ENCODE peak calls at places on chromosomes 6 and 20, in nine cellular contexts. K, F, I, W, V, Q, A, B and Y are unnamed samples.

GRCh38 chr6:56767435-56767834 is 124.7 kb upstream of the DST start:
- DNase-seq in K (no peak), F (no peak), I (no peak), W (no peak), V (no peak), Q (no peak), A (no peak), B (no peak), Y (no peak)

GRCh38 chr20:38001981-38002380 is 31.3 kb downstream of the TTI1 start:
- DNase-seq in K (no peak), F (no peak), I (no peak), W (no peak), V (no peak), Q (no peak), A (peak; percentile 54), B (no peak), Y (no peak)

GRCh38 chr6:19839237-19839546 is 2.0 kb downstream of the ID4 start:
- DNase-seq in K (no peak), F (no peak), I (no peak), W (no peak), V (no peak), Q (no peak), A (no peak), B (no peak), Y (no peak)

GRCh38 chr6:116403205-116403604 is 32.5 kb downstream of the DSE start:
- DNase-seq in K (no peak), F (no peak), I (no peak), W (no peak), V (no peak), Q (no peak), A (no peak), B (no peak), Y (no peak)

GRCh38 chr20:31708839-31709534 is 13.7 kb downstream of the BCL2L1 start:
- DNase-seq in K (no peak), F (no peak), I (peak; percentile 72), W (no peak), V (peak; percentile 46), Q (no peak), A (no peak), B (no peak), Y (no peak)

GRCh38 chr6:167824591-167825041 is 2.1 kb upstream of the AFDN start:
- DNase-seq in K (no peak), F (no peak), I (no peak), W (peak; percentile 36), V (no peak), Q (no peak), A (no peak), B (peak; percentile 28), Y (no peak)

GRCh38 chr20:14929388-14929787 is 592.0 kb upstream of the FLRT3 start:
- DNase-seq in K (no peak), F (no peak), I (no peak), W (no peak), V (no peak), Q (no peak), A (no peak), B (no peak), Y (no peak)

GRCh38 chr6:133277228-133277894 is 36.2 kb downstream of the EYA4 start:
- DNase-seq in K (no peak), F (no peak), I (no peak), W (peak; percentile 16), V (no peak), Q (no peak), A (no peak), B (no peak), Y (no peak)

GRCh38 chr6:21893778-21894177 is 300.2 kb downstream of the SOX4 start:
- DNase-seq in K (no peak), F (no peak), I (peak; percentile 72), W (no peak), V (no peak), Q (peak; percentile 7), A (no peak), B (no peak), Y (no peak)

GRCh38 chr6:52384145-52384766 is 22.3 kb downstream of the PAQR8 start:
- DNase-seq in K (no peak), F (no peak), I (no peak), W (no peak), V (no peak), Q (no peak), A (no peak), B (no peak), Y (no peak)

GRCh38 chr20:2101057-2101934 is at the start of gene STK35:
- DNase-seq in K (peak; percentile 62), F (no peak), I (peak; percentile 56), W (peak; percentile 79), V (peak; percentile 65), Q (peak; percentile 69), A (peak; percentile 59), B (no peak), Y (peak; percentile 88)

GRCh38 chr20:8805737-8806442 is 263.0 kb upstream of the PLCB4 start:
- DNase-seq in K (no peak), F (no peak), I (no peak), W (no peak), V (no peak), Q (no peak), A (no peak), B (no peak), Y (no peak)

GRCh38 chr6:39980839-39981580 is 46.7 kb upstream of the MOCS1 start:
- DNase-seq in K (peak; percentile 43), F (no peak), I (peak; percentile 13), W (peak; percentile 76), V (peak; percentile 27), Q (peak; percentile 42), A (peak; percentile 72), B (no peak), Y (no peak)

GRCh38 chr6:116557863-116558262 is 4.3 kb downstream of the CALHM4 start:
- DNase-seq in K (peak; percentile 82), F (no peak), I (peak; percentile 24), W (peak; percentile 90), V (no peak), Q (peak; percentile 93), A (peak; percentile 98), B (peak; percentile 81), Y (no peak)

GRCh38 chr20:46458891-46459750 is 52.7 kb upstream of the ELMO2 start:
- DNase-seq in K (no peak), F (no peak), I (no peak), W (peak; percentile 15), V (no peak), Q (no peak), A (peak; percentile 2), B (no peak), Y (peak; percentile 54)

GRCh38 chr20:54668271-54669053 is 193.1 kb downstream of the DOK5 start:
- DNase-seq in K (no peak), F (no peak), I (peak; percentile 34), W (peak; percentile 50), V (no peak), Q (peak; percentile 2), A (peak; percentile 42), B (no peak), Y (no peak)

GRCh38 chr6:157070403-157071107 is 252.8 kb downstream of the TMEM242 start:
- DNase-seq in K (no peak), F (no peak), I (no peak), W (no peak), V (no peak), Q (no peak), A (no peak), B (no peak), Y (no peak)

GRCh38 chr6:78502386-78502887 is 364.9 kb upstream of the IRAK1BP1 start:
- DNase-seq in K (no peak), F (no peak), I (no peak), W (no peak), V (no peak), Q (no peak), A (no peak), B (no peak), Y (no peak)

GRCh38 chr20:48623176-48623905 is 204.5 kb downstream of the PREX1 start:
- DNase-seq in K (no peak), F (no peak), I (no peak), W (no peak), V (no peak), Q (no peak), A (no peak), B (no peak), Y (no peak)